ENCODE peak calls at places on chromosomes 6 and 20, in eight cellular contexts. F is fibroblast of the aortic adventitia, S is mesothelial cell of epicardium, K is PC-3, U is RPMI7951, J is EL, C is nephron progenitor cell, N is WTC11. B is an unnamed sample.

GRCh38 chr6:408599-409102 is 17.1 kb downstream of the IRF4 start:
- DNase-seq in F (peak), S (peak), K (peak), U (peak), J (peak), C (peak), N (peak), B (peak)

GRCh38 chr6:143005816-143006215 is 54.9 kb upstream of the AIG1 start:
- DNase-seq in F (no peak), S (no peak), K (no peak), U (no peak), J (no peak), C (no peak), N (no peak), B (no peak)

GRCh38 chr20:20391115-20391514 is 23.2 kb downstream of the INSM1 start:
- DNase-seq in F (no peak), S (no peak), K (no peak), U (no peak), J (no peak), C (no peak), N (no peak), B (no peak)

GRCh38 chr20:5745416-5745968 is 4.7 kb upstream of the SHLD1 start:
- DNase-seq in F (no peak), S (no peak), K (no peak), U (no peak), J (no peak), C (no peak), N (no peak), B (no peak)

GRCh38 chr6:92810913-92811312 is 608.4 kb downstream of the EPHA7 start:
- DNase-seq in F (peak), S (peak), K (peak), U (no peak), J (no peak), C (peak), N (peak), B (peak)

GRCh38 chr20:3367125-3367524 is 40.3 kb downstream of the DNAAF9 start:
- DNase-seq in F (no peak), S (no peak), K (no peak), U (no peak), J (no peak), C (no peak), N (no peak), B (no peak)

GRCh38 chr6:74041420-74041819 is 345.4 kb downstream of the CD109 start:
- DNase-seq in F (no peak), S (no peak), K (no peak), U (no peak), J (no peak), C (peak), N (peak), B (no peak)

GRCh38 chr20:44491635-44492395 is 16.1 kb downstream of the TTPAL start:
- DNase-seq in F (peak), S (no peak), K (no peak), U (no peak), J (peak), C (no peak), N (no peak), B (peak)

GRCh38 chr6:149897855-149898744 is at the start of gene RAET1E:
- DNase-seq in F (no peak), S (no peak), K (no peak), U (no peak), J (no peak), C (no peak), N (peak), B (no peak)

GRCh38 chr20:48824830-48825550 is 2.8 kb downstream of the PREX1 start:
- DNase-seq in F (no peak), S (no peak), K (no peak), U (no peak), J (no peak), C (no peak), N (no peak), B (no peak)

GRCh38 chr6:119061215-119061614 is 17.2 kb downstream of the FAM184A start:
- DNase-seq in F (no peak), S (no peak), K (no peak), U (no peak), J (no peak), C (no peak), N (no peak), B (no peak)

GRCh38 chr6:137497722-137498463 is 3.7 kb upstream of the OLIG3 start:
- DNase-seq in F (no peak), S (peak), K (no peak), U (no peak), J (no peak), C (peak), N (peak), B (no peak)

GRCh38 chr20:45305262-45305661 is 1.4 kb upstream of the RBPJL start:
- DNase-seq in F (no peak), S (no peak), K (no peak), U (no peak), J (no peak), C (no peak), N (peak), B (no peak)

GRCh38 chr20:53805895-53806384 is 212.3 kb upstream of the ZNF217 start:
- DNase-seq in F (peak), S (no peak), K (peak), U (peak), J (peak), C (no peak), N (no peak), B (peak)

GRCh38 chr6:134145786-134146185 is 93.4 kb upstream of the SLC2A12 start:
- DNase-seq in F (peak), S (no peak), K (peak), U (no peak), J (peak), C (no peak), N (no peak), B (no peak)

GRCh38 chr6:92110390-92110789 is 1309.0 kb downstream of the EPHA7 start:
- DNase-seq in F (no peak), S (no peak), K (no peak), U (no peak), J (no peak), C (no peak), N (no peak), B (no peak)

GRCh38 chr20:47008842-47009518 is 114.3 kb downstream of the EYA2 start:
- DNase-seq in F (no peak), S (no peak), K (peak), U (no peak), J (no peak), C (no peak), N (no peak), B (peak)

GRCh38 chr6:109393882-109394281 is 11.6 kb upstream of the CD164 start:
- DNase-seq in F (no peak), S (no peak), K (peak), U (peak), J (peak), C (no peak), N (no peak), B (peak)

GRCh38 chr20:36886859-36887778 is 11.2 kb downstream of the TLDC2 start:
- DNase-seq in F (peak), S (peak), K (peak), U (peak), J (peak), C (peak), N (peak), B (peak)

GRCh38 chr6:90120327-90120726 is 176.3 kb downstream of the BACH2 start:
- DNase-seq in F (no peak), S (no peak), K (no peak), U (no peak), J (no peak), C (no peak), N (no peak), B (no peak)

GRCh38 chr6:161547617-161548016 is 273.8 kb upstream of the AGPAT4 start:
- DNase-seq in F (no peak), S (no peak), K (no peak), U (peak), J (no peak), C (no peak), N (no peak), B (no peak)

B was measured in bronchial epithelial cell.